ENCODE peak calls at places on chromosomes 5 and 9, in nine cellular contexts. V, G, N, T, E, Q, S, X and M are unnamed samples.

GRCh38 chr5:60961685-60962084 is 16.7 kb downstream of the NDUFAF2 start:
- DNase-seq in V (no peak), T (peak; percentile 37), N (peak; percentile 61), S (no peak), Q (no peak), X (no peak), E (no peak), G (no peak), M (no peak)

GRCh38 chr5:57780306-57780958 is 297.8 kb upstream of the ACTBL2 start:
- DNase-seq in T (no peak), V (no peak), X (no peak), S (no peak), G (no peak), Q (no peak), N (peak; percentile 20), E (peak; percentile 36), M (no peak)

GRCh38 chr5:74483001-74483400 is 157.5 kb downstream of the ENC1 start:
- DNase-seq in X (no peak), V (no peak), T (no peak), G (no peak), Q (no peak), N (no peak), E (no peak), S (no peak), M (no peak)

GRCh38 chr5:149822310-149822709 is 92.2 kb downstream of the PPARGC1B start:
- DNase-seq in T (no peak), S (no peak), E (no peak), V (no peak), X (no peak), N (no peak), G (peak; percentile 21), Q (no peak), M (no peak)

GRCh38 chr9:76136986-76137385 is 246.5 kb downstream of the PCSK5 start:
- DNase-seq in S (peak; percentile 15), V (no peak), G (no peak), T (no peak), E (peak; percentile 57), Q (no peak), X (no peak), N (peak; percentile 81), M (peak; percentile 1)

GRCh38 chr9:84736076-84736475 is 66.5 kb downstream of the NTRK2 start:
- DNase-seq in N (no peak), T (no peak), S (no peak), X (no peak), V (no peak), E (no peak), G (no peak), Q (no peak), M (no peak)

GRCh38 chr5:14900661-14901461 is 29.3 kb upstream of the ANKH start:
- DNase-seq in T (no peak), E (peak; percentile 31), X (no peak), Q (no peak), S (no peak), N (peak; percentile 86), V (no peak), G (no peak), M (no peak)

GRCh38 chr5:56450766-56451165 is 217.6 kb upstream of the ANKRD55 start:
- DNase-seq in G (no peak), E (no peak), S (no peak), N (no peak), T (no peak), Q (no peak), V (no peak), X (no peak), M (no peak)

GRCh38 chr9:591292-591691 is 250.2 kb upstream of the DMRT1 start:
- DNase-seq in S (no peak), X (no peak), T (no peak), E (peak; percentile 55), V (peak; percentile 76), G (no peak), N (no peak), Q (no peak), M (no peak)